ENCODE peak calls at places on chromosome X, in five cellular contexts. R is left ventricle myocardium inferior, H is heart left ventricle, Q is DND-41, Y is A549. J is an unnamed sample. For H3K4me1, the result is how much of the 10 kb centered on the place peaks cover.

GRCh38 chrX:17022205-17022604 is 75.7 kb downstream of the REPS2 start:
- DNase-seq in R (no peak), Q (no peak), H (no peak), Y (no peak), J (no peak)

GRCh38 chrX:14899607-14900006 is 26.4 kb downstream of the MOSPD2 start:
- DNase-seq in H (no peak), Y (peak), R (no peak), Q (no peak), J (no peak)

GRCh38 chrX:41921492-41922124 is 1.7 kb downstream of the CASK start:
- DNase-seq in R (no peak), Y (no peak), Q (no peak), H (no peak), J (no peak)

GRCh38 chrX:101999644-102000539 is 68.1 kb upstream of the ZMAT1 start:
- DNase-seq in R (no peak), Y (no peak), Q (no peak), H (no peak), J (no peak)

GRCh38 chrX:52576946-52577345 is 60.1 kb upstream of the XAGE1B start:
- DNase-seq in R (no peak), Y (no peak), Q (no peak), H (no peak), J (no peak)

GRCh38 chrX:52574416-52575275 is 57.8 kb upstream of the XAGE1B start:
- DNase-seq in R (no peak), H (no peak), Q (peak), Y (peak), J (peak)

GRCh38 chrX:35122756-35123155 is 180.2 kb downstream of the FAM47B start:
- DNase-seq in Y (no peak), Q (no peak), R (no peak), H (no peak), J (no peak)

GRCh38 chrX:45767021-45767491 is 566.4 kb upstream of the DIPK2B start:
- DNase-seq in Y (no peak), Q (no peak), R (no peak), H (no peak), J (no peak)

GRCh38 chrX:48972214-48973164 is 845 bp upstream of the KCND1 start:
- DNase-seq in Y (peak), H (no peak), Q (peak), R (no peak), J (peak)

GRCh38 chrX:21996872-21997271 is 35.3 kb upstream of the PHEX start:
- DNase-seq in H (no peak), Y (no peak), Q (no peak), R (no peak), J (no peak)

GRCh38 chrX:3820170-3820569 is 106.7 kb upstream of the PRKX start:
- DNase-seq in H (no peak), Y (no peak), Q (no peak), R (no peak), J (no peak)

GRCh38 chrX:109389917-109390316 is 92.0 kb downstream of the GUCY2F start:
- DNase-seq in Q (no peak), Y (no peak), R (no peak), H (no peak), J (no peak)

GRCh38 chrX:102858826-102859627 is 78.0 kb upstream of the RAB40AL start:
- DNase-seq in H (no peak), R (no peak), Y (no peak), Q (peak), J (no peak)

GRCh38 chrX:150438165-150438564 is 75.0 kb downstream of the MAMLD1 start:
- DNase-seq in Y (no peak), Q (no peak), H (no peak), R (no peak), J (no peak)

GRCh38 chrX:140815868-140816267 is 106.3 kb downstream of the LINC00632 start:
- DNase-seq in R (no peak), Q (peak), Y (no peak), H (no peak), J (no peak)

GRCh38 chrX:74382613-74383012 is 38.7 kb upstream of the SLC16A2 start:
- DNase-seq in R (peak), Y (peak), Q (peak), H (peak), J (peak)

GRCh38 chrX:22085969-22086368 is 53.8 kb downstream of the PHEX start:
- DNase-seq in H (no peak), Q (no peak), Y (no peak), R (no peak), J (no peak)

GRCh38 chrX:12930150-12930549 is 23.7 kb downstream of the TLR8 start:
- DNase-seq in R (no peak), H (no peak), Y (no peak), Q (no peak), J (no peak)

GRCh38 chrX:21255207-21255606 is 119.0 kb upstream of the CNKSR2 start:
- DNase-seq in Q (no peak), H (no peak), R (no peak), Y (no peak), J (no peak)

GRCh38 chrX:47662144-47662657 is 3.2 kb upstream of the UXT start:
- DNase-seq in H (no peak), Y (no peak), R (no peak), Q (no peak), J (no peak)

GRCh38 chrX:16946971-16947562 is 609 bp downstream of the REPS2 start:
- DNase-seq in Q (no peak), Y (no peak), R (peak), H (peak), J (peak)

GRCh38 chrX:85988353-85988752 is 59.0 kb downstream of the CHM start:
- DNase-seq in Y (no peak), H (no peak), R (no peak), Q (no peak), J (no peak)

GRCh38 chrX:103918050-103918449 is 44.4 kb upstream of the TMSB15B start:
- DNase-seq in Q (peak), R (peak), Y (peak), H (peak), J (peak)

GRCh38 chrX:151754042-151754419 is 19.5 kb downstream of the CNGA2 start:
- DNase-seq in Y (peak), R (no peak), H (no peak), Q (no peak), J (no peak)

GRCh38 chrX:9269134-9269533 is 195.7 kb upstream of the TBL1X start:
- DNase-seq in Q (no peak), R (no peak), H (no peak), Y (no peak), J (no peak)
- H3K4me3 ChIP-seq in Q (no peak), R (no peak), H (no peak), Y (no peak), J (no peak)

GRCh38 chrX:137164329-137164728 is 130.5 kb upstream of the GPR101 start:
- DNase-seq in Q (no peak), R (no peak), H (no peak), Y (no peak), J (no peak)
- H3K4me1 ChIP-seq in Q (under half), R (under half), H (under half), Y (under half), J (under half)

GRCh38 chrX:27057883-27058282 is 405.3 kb downstream of the PPP4R3C start:
- DNase-seq in Q (no peak), R (no peak), H (no peak), Y (no peak), J (no peak)
- H3K4me3 ChIP-seq in Q (no peak), R (no peak), H (no peak), Y (no peak), J (no peak)

GRCh38 chrX:119640621-119641020 is 34.4 kb upstream of the NKRF start:
- DNase-seq in R (no peak), Q (no peak), Y (no peak), H (no peak), J (no peak)

GRCh38 chrX:119635179-119635578 is 29.0 kb upstream of the NKRF start:
- DNase-seq in R (no peak), Q (no peak), H (no peak), Y (no peak), J (no peak)

GRCh38 chrX:119638725-119639471 is 32.7 kb upstream of the NKRF start:
- DNase-seq in Y (no peak), R (no peak), Q (no peak), H (no peak), J (no peak)

GRCh38 chrX:119636419-119636818 is 30.2 kb upstream of the NKRF start:
- DNase-seq in Y (no peak), Q (no peak), R (no peak), H (no peak), J (no peak)

DNA sequence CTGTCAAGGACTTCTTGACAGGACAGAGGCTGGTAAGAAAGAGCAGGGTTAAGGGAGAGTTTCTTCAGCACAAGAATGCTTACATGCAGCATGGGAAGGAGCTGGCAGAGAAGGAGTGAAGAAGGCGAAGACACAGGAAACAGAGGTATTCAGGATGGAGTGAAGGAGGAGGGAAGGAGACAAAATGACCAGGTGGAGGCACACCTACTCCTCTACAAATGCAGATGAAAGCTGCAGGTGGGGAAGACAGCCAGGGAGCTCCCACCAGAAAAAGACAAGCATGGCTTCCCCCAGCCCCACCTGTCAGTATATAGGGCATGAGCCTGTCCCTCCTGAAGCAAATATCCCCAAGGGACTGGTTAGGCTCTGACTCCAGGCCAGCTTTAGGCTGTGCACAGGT is 29.6 kb upstream of the NKRF start:
- DNase-seq in R (no peak), H (no peak), Q (no peak), Y (no peak), J (no peak)
- H3K4me1 ChIP-seq in R (under half), H (under half), Q (under half), Y (under half), J (under half)

DNA sequence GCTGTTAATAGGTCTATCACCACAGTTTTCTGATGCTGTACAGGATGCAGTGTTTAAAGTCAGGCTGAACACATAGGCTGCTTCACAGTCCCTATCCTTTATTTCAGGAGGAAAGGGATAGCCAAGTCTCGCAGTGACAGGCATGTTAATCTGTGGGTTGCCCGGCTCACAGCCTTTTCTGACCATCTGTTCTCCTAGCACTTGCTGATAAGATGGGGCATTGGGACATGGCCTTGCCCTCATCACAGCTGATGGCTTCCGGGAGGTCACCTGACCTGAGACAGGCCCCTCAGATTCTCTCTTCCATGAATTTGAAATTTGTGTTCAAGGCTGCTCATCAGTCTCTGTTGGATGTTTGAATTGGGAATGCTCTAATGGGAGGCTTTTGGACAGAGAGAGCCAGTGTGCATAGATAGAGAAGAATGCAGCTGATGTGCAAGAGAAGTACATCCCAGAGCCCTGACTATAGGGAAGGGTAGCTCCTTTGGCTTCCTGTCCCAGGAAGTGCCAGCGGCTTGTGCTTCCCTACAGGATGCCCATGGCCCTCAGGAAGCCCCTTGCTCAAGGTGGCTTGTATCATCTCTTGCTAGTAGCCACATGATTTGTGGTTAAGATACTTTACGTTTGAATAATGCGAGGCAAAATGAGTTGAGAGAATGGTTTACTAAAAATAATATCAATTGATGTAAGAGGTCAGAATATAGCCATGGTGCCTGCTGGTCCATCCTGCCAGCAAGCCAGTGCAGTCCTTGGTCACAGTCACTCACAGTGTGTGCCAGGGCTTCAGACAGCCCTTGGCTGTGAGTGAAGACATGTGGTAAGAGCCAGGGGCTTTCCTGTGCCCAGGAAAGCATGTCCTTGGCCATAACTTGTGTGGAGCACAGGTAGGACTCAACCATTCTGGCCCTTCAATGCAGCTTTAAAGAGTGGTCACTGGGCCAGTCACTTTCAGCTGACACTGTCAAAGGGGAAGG is 88.6 kb downstream of the TSPAN7 start:
- DNase-seq in Q (no peak), R (no peak), H (peak), Y (no peak), J (no peak)
- H3K4me3 ChIP-seq in Q (no peak), R (no peak), H (no peak), Y (no peak), J (no peak)

DNA sequence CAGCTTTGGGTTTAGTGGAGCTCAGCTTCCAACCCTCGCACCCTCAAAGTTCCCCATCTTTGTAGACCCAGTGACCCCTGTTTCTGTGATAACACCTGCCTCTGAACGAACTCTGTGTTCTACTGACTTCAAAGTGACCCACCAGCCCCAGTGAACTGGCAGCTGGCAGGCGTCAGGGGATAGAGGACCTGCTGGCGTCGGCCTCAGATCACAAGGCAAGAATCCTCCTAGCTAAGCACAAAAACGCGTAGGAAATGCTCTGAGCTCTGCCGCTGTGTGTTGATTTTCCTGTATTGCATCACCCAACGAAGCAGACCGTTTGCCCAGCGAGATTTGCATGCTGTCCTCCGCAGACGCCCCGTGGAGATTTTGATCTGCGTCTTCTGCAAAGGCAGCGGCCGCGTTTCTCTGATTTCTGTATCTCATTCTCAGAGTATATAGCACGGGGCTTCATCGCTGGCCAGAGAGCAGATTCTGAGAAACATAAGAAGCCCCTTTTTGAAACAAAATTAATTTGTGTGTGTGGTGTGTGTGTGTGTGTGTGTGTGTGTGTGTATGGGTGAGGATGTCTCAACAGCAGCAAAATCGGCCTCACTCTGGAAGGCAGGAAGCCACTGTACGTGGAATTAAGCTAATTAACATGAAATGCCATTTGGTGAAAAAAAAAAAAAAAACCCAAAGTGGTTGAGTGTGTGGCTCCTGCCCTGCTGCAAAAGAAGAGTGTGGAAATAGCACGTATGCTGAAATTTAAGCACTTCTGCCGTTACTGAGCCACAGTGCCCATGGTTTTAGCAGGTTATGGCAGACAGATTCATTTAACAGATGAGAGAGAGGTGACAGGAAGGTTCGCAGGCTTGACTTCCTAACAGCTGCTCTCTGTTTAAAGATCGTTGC is 29.2 kb upstream of the ASMTL start:
- DNase-seq in H (peak), Q (peak), Y (peak), R (peak), J (peak)
- H3K4me1 ChIP-seq in H (under half), Q (half or more), Y (under half), R (under half), J (half or more)

J was measured in naive thymus-derived CD4-positive, alpha-beta T cell.